ENCODE peak calls at places on chromosomes 2 and 18, in five cellular contexts. V is cardiac fibroblast, O is cardiac muscle cell, S is dorsolateral prefrontal cortex, L is heart right ventricle. B is an unnamed sample.

GRCh38 chr2:64654993-64655666 is 1.4 kb upstream of the SERTAD2 start:
- DNase-seq in V (peak), O (peak), S (no peak), L (no peak), B (peak)

GRCh38 chr2:129673881-129674513 is 305.5 kb upstream of the RAB6C start:
- DNase-seq in V (no peak), O (no peak), S (no peak), L (no peak), B (no peak)

GRCh38 chr2:45567288-45567963 is 43.6 kb downstream of the SRBD1 start:
- DNase-seq in V (no peak), O (no peak), S (no peak), L (no peak), B (no peak)

GRCh38 chr2:162092656-162093556 is 18.9 kb upstream of the DPP4 start:
- DNase-seq in V (peak), O (peak), S (peak), L (peak), B (no peak)

GRCh38 chr18:57881818-57882413 is 78.8 kb upstream of the ATP8B1 start:
- DNase-seq in V (peak), O (peak), S (peak), L (peak), B (peak)

GRCh38 chr2:238231251-238231793 is 8.5 kb downstream of the HES6 start:
- DNase-seq in V (peak), O (peak), S (peak), L (peak), B (peak)

GRCh38 chr18:39721712-39722111 is 2156.1 kb upstream of the CELF4 start:
- DNase-seq in V (no peak), O (no peak), S (no peak), L (no peak), B (no peak)

GRCh38 chr18:12053312-12053711 is 40.3 kb upstream of the ANKRD62 start:
- DNase-seq in V (no peak), O (no peak), S (no peak), L (no peak), B (peak)

GRCh38 chr18:52670903-52671302 is 330.9 kb downstream of the DCC start:
- DNase-seq in V (peak), O (peak), S (no peak), L (no peak), B (peak)

GRCh38 chr18:55247032-55247431 is 287.8 kb upstream of the CCDC68 start:
- DNase-seq in V (no peak), O (no peak), S (no peak), L (no peak), B (no peak)

GRCh38 chr2:127582863-127583861 is 47.7 kb downstream of the MYO7B start:
- DNase-seq in V (no peak), O (no peak), S (no peak), L (no peak), B (no peak)

DNA sequence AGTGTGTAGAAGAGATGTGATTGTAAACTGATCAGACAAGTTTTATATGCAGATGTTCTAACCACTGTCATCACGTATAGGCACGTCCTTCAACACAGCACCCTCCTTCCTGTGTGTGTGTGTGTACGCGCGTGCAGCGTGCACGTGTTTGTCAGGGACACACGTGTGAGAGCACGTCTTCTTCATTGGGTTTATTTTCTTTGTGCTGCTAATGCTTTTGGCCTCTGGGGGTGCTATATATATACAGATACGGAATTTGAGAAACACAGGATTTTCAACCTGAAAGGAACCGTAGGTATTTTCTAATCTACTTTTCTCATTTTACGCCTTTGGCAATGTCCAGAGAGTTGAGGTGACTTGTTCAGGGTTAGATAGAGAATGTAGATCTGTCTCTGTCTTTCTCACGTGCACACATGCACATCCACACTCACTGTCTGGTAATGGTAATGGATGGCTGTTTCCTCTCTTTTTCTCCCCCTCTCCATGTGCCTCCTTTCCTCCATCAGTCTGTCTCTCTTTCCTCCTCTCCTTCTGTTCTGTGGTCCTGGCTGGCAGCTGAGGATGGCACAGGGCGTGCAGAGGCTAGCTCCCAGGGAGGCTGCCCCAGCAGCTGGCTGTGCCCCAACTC is 13.4 kb upstream of the CELF4 start:
- DNase-seq in V (peak), O (peak), S (peak), L (no peak), B (peak)
- TF ChIP-seq CTCF in V (no peak), O (peak), S (peak), L (peak), B (peak)

DNA sequence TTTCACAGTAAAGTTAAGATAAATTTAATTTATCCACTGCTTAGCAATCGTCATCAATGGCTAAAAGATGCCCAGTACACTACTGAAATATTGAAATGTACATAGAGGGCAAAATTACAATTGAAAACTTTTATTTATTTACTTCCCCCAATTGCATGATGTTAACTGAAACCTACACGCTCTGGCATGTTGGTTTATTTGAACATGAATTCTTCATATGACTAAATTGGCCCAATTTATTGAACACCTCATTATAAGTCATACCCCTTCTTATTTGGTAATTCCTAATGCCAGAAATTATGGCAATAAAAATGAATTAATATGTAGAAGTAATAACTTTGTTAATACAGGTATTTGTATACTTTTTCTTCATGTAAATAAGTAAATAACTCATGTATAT is 183.0 kb upstream of the ZC3H15 start:
- DNase-seq in V (no peak), O (no peak), S (no peak), L (no peak), B (no peak)
- H3K4me3 ChIP-seq in V (no peak), O (no peak), S (no peak), L (no peak), B (no peak)

GRCh38 chr18:23703057-23703986 is 14.1 kb downstream of the LAMA3 start:
- DNase-seq in V (peak), O (peak), S (no peak), L (no peak), B (peak)
- TF ChIP-seq CTCF in V (peak), O (peak), S (peak), L (peak), B (peak)

GRCh38 chr2:224260605-224261004 is 141.3 kb downstream of the FAM124B start:
- DNase-seq in V (peak), O (peak), S (no peak), L (no peak), B (no peak)
- H3K4me3 ChIP-seq in V (no peak), O (no peak), S (no peak), L (no peak), B (no peak)

GRCh38 chr18:27394687-27395086 is 209.6 kb upstream of the CHST9 start:
- DNase-seq in V (no peak), O (no peak), S (no peak), L (no peak), B (no peak)

GRCh38 chr18:27404855-27405254 is 219.7 kb upstream of the CHST9 start:
- DNase-seq in V (no peak), O (no peak), S (no peak), L (no peak), B (no peak)

DNA sequence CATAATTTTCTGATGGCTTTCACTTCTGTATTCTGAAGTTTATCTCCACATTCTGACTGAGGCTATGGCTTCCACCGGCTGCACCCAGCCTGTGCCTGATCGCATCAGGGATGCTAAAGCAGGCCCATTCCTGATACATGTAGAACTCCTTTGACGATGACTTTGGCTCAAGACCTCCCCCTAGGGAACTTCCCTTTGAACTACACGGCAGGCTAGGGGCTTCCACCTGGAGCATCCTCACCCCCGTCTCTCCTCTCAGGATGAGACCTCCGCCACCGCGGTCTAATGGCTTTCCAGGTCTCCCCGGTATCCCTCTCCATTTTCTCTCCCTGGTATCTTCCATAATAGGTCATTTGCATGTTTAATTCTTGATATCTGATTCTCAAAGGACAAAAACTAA is 214.9 kb upstream of the CHST9 start:
- DNase-seq in V (no peak), O (no peak), S (no peak), L (no peak), B (no peak)
- TF ChIP-seq CTCF in V (no peak), O (no peak), S (no peak), L (no peak), B (peak)